ENCODE peak calls at places on chromosome 3, in six cellular contexts. T is PC-9, I is Karpas-422, E is HCT116, G is IMR-90, X is neuronal stem cell. N is an unnamed sample.

GRCh38 chr3:5677560-5677959 is 490.1 kb downstream of the EDEM1 start:
- DNase-seq in T (no peak), G (no peak), I (no peak), X (no peak), E (no peak), N (no peak)

GRCh38 chr3:29281265-29282228 is 676 bp downstream of the RBMS3 start:
- DNase-seq in X (peak; percentile 38), T (no peak), G (peak; percentile 59), E (no peak), I (no peak), N (peak; percentile 72)

GRCh38 chr3:117193390-117193789 is 483.8 kb downstream of the TUSC7 start:
- DNase-seq in E (no peak), X (no peak), I (peak; percentile 46), T (no peak), G (no peak), N (peak; percentile 38)

GRCh38 chr3:155078959-155079794 is 942 bp upstream of the MME start:
- DNase-seq in X (peak; percentile 30), E (no peak), I (peak; percentile 79), T (no peak), G (peak; percentile 57), N (peak; percentile 69)

GRCh38 chr3:42007785-42008184 is 45.9 kb upstream of the ULK4 start:
- DNase-seq in T (no peak), G (no peak), I (no peak), E (no peak), X (no peak), N (no peak)

GRCh38 chr3:160826408-160826807 is 70.4 kb downstream of the PPM1L start:
- DNase-seq in G (no peak), T (no peak), X (no peak), I (no peak), E (no peak), N (no peak)

GRCh38 chr3:119219069-119219468 is 21.6 kb downstream of the B4GALT4 start:
- DNase-seq in T (no peak), E (no peak), I (no peak), X (no peak), G (no peak), N (no peak)

GRCh38 chr3:112053229-112053628 is 18.7 kb downstream of the TMPRSS7 start:
- DNase-seq in E (no peak), T (no peak), I (no peak), G (no peak), X (no peak), N (no peak)

GRCh38 chr3:195259564-195260285 is 11.2 kb downstream of the XXYLT1 start:
- DNase-seq in E (peak; percentile 63), T (peak; percentile 86), G (peak; percentile 90), I (peak; percentile 95), X (peak; percentile 90), N (peak; percentile 97)

GRCh38 chr3:73623996-73624362 is 762 bp downstream of the PDZRN3 start:
- DNase-seq in I (no peak), X (no peak), E (no peak), G (peak; percentile 85), T (no peak), N (peak; percentile 94)

GRCh38 chr3:15501126-15501525 is 20.4 kb downstream of the COLQ start:
- DNase-seq in T (no peak), I (peak; percentile 24), E (no peak), X (no peak), G (no peak), N (no peak)

GRCh38 chr3:62562596-62562995 is 189.2 kb upstream of the FEZF2 start:
- DNase-seq in I (no peak), T (no peak), E (no peak), X (no peak), G (peak; percentile 27), N (peak; percentile 75)

GRCh38 chr3:2863127-2863526 is 247.0 kb downstream of the IL5RA start:
- DNase-seq in G (no peak), I (no peak), T (no peak), E (no peak), X (no peak), N (no peak)

GRCh38 chr3:38554127-38554827 is 58.1 kb downstream of the EXOG start:
- DNase-seq in I (no peak), E (no peak), T (no peak), G (no peak), X (no peak), N (no peak)

GRCh38 chr3:52606373-52607085 is 70.1 kb downstream of the UQCC5 start:
- DNase-seq in X (no peak), I (no peak), G (peak; percentile 41), E (peak; percentile 89), T (peak; percentile 91), N (peak; percentile 48)

GRCh38 chr3:68919000-68919399 is 13.3 kb downstream of the TAFA4 start:
- DNase-seq in E (no peak), X (no peak), G (peak; percentile 7), T (no peak), I (no peak), N (peak; percentile 42)

GRCh38 chr3:195160257-195160898 is 110.6 kb downstream of the XXYLT1 start:
- DNase-seq in E (no peak), I (no peak), T (no peak), X (no peak), G (peak; percentile 79), N (peak; percentile 67)

GRCh38 chr3:127291611-127292010 is 3.8 kb upstream of the PRR20G start:
- DNase-seq in I (no peak), T (no peak), X (no peak), E (no peak), G (no peak), N (no peak)

GRCh38 chr3:191260431-191261303 is 61.6 kb downstream of the OSTN start:
- DNase-seq in I (no peak), X (no peak), E (no peak), T (no peak), G (no peak), N (no peak)

GRCh38 chr3:130692455-130692854 is 54.2 kb downstream of the PIK3R4 start:
- DNase-seq in X (no peak), I (no peak), G (peak; percentile 18), T (peak; percentile 70), E (peak; percentile 7), N (no peak)

GRCh38 chr3:193389335-193389734 is 10.8 kb upstream of the ATP13A5 start:
- DNase-seq in E (no peak), I (no peak), G (no peak), X (no peak), T (no peak), N (no peak)

GRCh38 chr3:185327052-185327451 is 35.9 kb upstream of the MAP3K13 start:
- DNase-seq in T (no peak), E (no peak), G (no peak), X (no peak), I (no peak), N (no peak)

GRCh38 chr3:15683253-15683652 is 81.7 kb downstream of the BTD start:
- DNase-seq in E (no peak), T (no peak), X (no peak), I (no peak), G (no peak), N (no peak)

DNA sequence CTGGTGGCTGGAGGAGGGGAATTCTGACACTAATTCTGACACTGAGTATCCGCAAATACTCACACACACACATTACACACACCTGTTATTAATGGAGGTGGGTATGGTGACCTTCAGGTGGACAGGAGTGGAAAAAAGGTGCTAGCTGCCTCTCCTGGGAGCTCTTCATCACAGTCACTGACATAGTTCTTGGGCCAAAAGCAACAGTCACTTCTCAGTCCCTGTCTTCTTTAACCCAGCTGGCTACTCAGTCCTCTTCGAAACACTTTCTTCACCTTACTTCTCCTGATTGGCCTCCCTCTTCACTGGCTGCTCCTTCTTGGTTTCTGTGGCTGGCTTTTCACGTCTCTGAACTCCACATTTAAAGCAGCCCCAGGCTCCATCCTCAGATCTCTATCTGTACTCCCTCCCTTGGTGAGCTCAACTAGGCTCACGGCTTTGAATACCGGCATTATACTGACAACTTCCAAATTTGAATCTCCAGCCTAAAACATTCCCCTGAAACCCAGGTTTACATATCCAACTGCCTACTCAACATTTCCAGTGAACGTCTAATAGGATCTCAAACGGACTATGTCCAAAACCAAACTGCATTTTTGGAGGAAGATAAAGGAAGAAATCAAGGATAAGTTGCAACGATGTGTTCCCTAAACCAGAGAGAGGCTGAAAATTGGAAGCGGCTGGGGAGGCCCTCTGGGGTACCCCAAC is 53.2 kb upstream of the HEG1 start:
- DNase-seq in G (no peak), E (no peak), I (peak; percentile 92), T (no peak), X (no peak), N (no peak)
- H3K4me3 ChIP-seq in G (no peak overlapping the region), E (no peak overlapping the region), I (peak overlapping the region; percentile 33), T (no peak overlapping the region), X (no peak overlapping the region), N (no peak overlapping the region)

GRCh38 chr3:168625477-168625876 is 529.8 kb upstream of the GOLIM4 start:
- DNase-seq in I (no peak), E (no peak), X (no peak), G (no peak), T (no peak), N (no peak)
- H3K4me2 ChIP-seq in I (no peak overlapping the region), E (no peak overlapping the region), X (no peak overlapping the region), G (no peak overlapping the region), T (no peak overlapping the region), N (no peak overlapping the region)

DNA sequence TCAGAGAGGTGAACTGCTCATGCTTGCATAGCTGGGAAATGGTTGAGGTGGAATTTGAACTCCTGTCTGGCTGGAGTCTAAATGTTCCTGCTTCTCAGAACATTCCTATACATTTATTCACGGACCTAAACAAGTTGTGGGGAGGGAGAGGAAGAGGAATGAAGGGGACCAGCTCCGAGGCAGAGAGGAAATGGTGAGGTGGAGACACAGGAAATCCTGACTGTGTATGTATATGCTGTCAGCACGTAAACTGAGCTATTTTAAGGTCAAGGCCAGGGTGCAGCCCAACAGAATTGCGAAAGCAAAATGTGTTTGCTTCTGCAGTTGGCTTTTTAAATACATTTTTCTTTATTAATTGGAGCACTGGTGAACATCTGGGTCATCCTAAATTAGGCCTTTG is 74.1 kb upstream of the POMGNT2 start:
- DNase-seq in X (no peak), G (peak; percentile 96), I (no peak), T (peak; percentile 91), E (no peak), N (peak; percentile 81)
- H2AFZ ChIP-seq in X (no peak overlapping the region), G (peak overlapping the region; percentile 6), I (no peak overlapping the region), T (no peak overlapping the region), E (peak overlapping the region; percentile 75), N (peak overlapping the region; percentile 39)

GRCh38 chr3:190003730-190004129 is 117.0 kb downstream of the P3H2 start:
- DNase-seq in E (peak; percentile 22), G (peak; percentile 75), I (no peak), X (no peak), T (peak; percentile 93), N (peak; percentile 75)

GRCh38 chr3:190005343-190006113 is 115.2 kb downstream of the P3H2 start:
- DNase-seq in I (no peak), T (no peak), E (no peak), X (no peak), G (no peak), N (no peak)

GRCh38 chr3:190008432-190008831 is 112.3 kb downstream of the P3H2 start:
- DNase-seq in I (no peak), E (no peak), X (no peak), G (peak; percentile 65), T (no peak), N (no peak)

GRCh38 chr3:190001426-190001825 is 119.3 kb downstream of the P3H2 start:
- DNase-seq in I (no peak), X (no peak), T (no peak), E (no peak), G (no peak), N (no peak)

DNA sequence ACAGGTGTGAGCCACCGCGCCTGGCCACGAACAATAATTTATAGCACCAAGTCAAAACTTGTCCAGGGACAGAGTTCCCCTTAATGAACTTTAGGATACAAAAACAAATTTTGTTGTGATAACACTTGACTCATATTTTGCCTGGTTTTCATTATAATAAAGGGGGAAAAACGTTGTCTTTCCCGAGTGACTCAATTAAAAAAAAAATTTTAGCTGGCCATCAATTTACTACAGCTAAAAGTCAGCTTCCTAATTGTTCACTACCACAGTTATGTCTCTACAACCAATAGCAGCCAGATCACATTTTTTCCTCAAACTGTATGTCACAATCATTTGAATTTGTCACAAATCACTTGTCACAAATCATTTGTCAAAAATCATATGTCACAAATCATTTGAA is 116.0 kb downstream of the P3H2 start:
- DNase-seq in G (no peak), I (no peak), X (no peak), T (no peak), E (no peak), N (no peak)
- H3K4me3 ChIP-seq in G (no peak overlapping the region), I (no peak overlapping the region), X (no peak overlapping the region), T (no peak overlapping the region), E (no peak overlapping the region), N (no peak overlapping the region)